ENCODE peak calls at places on chromosomes 12 and 14, in five cellular contexts. Q is stimulated activated CD8-positive, alpha-beta memory T cell treated with anti-CD3 and anti-CD28 coated beads, Interleukin-2, amount 100 ng/mL, for 48 hours; N is NK-92 treated with Interleukin-12 subunit alpha and Interleukin-12 subunit beta, amount 100 ng/mL, for 24 hours; R is HCEC 1CT; I is activated CD4-positive, alpha-beta T cell treated with anti-CD3 and anti-CD28 coated beads, Interleukin-2, amount 50 U/mL, for 48 hours. Y is an unnamed sample.

GRCh38 chr14:39469094-39469710 is 37.0 kb upstream of the FBXO33 start:
- DNase-seq in Q (no peak), N (no peak), R (no peak), I (peak; percentile 47), Y (peak; percentile 23)

GRCh38 chr14:30298266-30298795 is 260.6 kb upstream of the G2E3 start:
- DNase-seq in Q (no peak), N (no peak), R (no peak), I (no peak), Y (no peak)

GRCh38 chr12:3158851-3159465 is 81.8 kb downstream of the TSPAN9 start:
- DNase-seq in Q (no peak), N (no peak), R (peak; percentile 17), I (no peak), Y (no peak)

GRCh38 chr12:93852067-93852466 is 174.9 kb downstream of the CRADD start:
- DNase-seq in Q (no peak), N (no peak), R (no peak), I (no peak), Y (no peak)

GRCh38 chr14:69038449-69039286 is 59.6 kb upstream of the ACTN1 start:
- DNase-seq in Q (no peak), N (no peak), R (peak; percentile 63), I (no peak), Y (peak; percentile 54)

GRCh38 chr14:96502621-96503251 is 554 bp downstream of the PAPOLA start:
- DNase-seq in Q (no peak), N (peak; percentile 85), R (peak; percentile 39), I (peak; percentile 61), Y (peak; percentile 35)

GRCh38 chr14:54366726-54367707 is 29.8 kb upstream of the CDKN3 start:
- DNase-seq in Q (peak; percentile 5), N (no peak), R (peak; percentile 64), I (peak; percentile 24), Y (peak; percentile 61)

GRCh38 chr12:128914908-128915563 is 61.8 kb downstream of the GLT1D1 start:
- DNase-seq in Q (no peak), N (no peak), R (no peak), I (peak; percentile 36), Y (no peak)

GRCh38 chr12:49796155-49796554 is 32.1 kb downstream of the NCKAP5L start:
- DNase-seq in Q (no peak), N (no peak), R (no peak), I (no peak), Y (no peak)

GRCh38 chr12:104733717-104734175 is 224.3 kb downstream of the SLC41A2 start:
- DNase-seq in Q (peak; percentile 23), N (no peak), R (no peak), I (peak; percentile 43), Y (no peak)

GRCh38 chr14:21656980-21657379 is 3.3 kb downstream of the OR4E2 start:
- DNase-seq in Q (no peak), N (no peak), R (no peak), I (no peak), Y (no peak)

GRCh38 chr12:132798836-132799235 is 29.8 kb downstream of the GOLGA3 start:
- DNase-seq in Q (no peak), N (no peak), R (no peak), I (no peak), Y (no peak)

GRCh38 chr14:101813171-101813759 is 51.8 kb downstream of the PPP2R5C start:
- DNase-seq in Q (no peak), N (no peak), R (no peak), I (no peak), Y (no peak)

GRCh38 chr14:66623838-66624237 is 115.9 kb downstream of the GPHN start:
- DNase-seq in Q (no peak), N (no peak), R (no peak), I (no peak), Y (no peak)

GRCh38 chr12:53251477-53252348 is 16.4 kb upstream of the ESPL1 start:
- DNase-seq in Q (peak; percentile 62), N (peak; percentile 46), R (peak; percentile 72), I (peak; percentile 73), Y (peak; percentile 63)

GRCh38 chr12:12704593-12705230 is 8.7 kb upstream of the GPR19 start:
- DNase-seq in Q (no peak), N (no peak), R (peak; percentile 91), I (no peak), Y (peak; percentile 90)

GRCh38 chr14:102893452-102893851 is 29.0 kb upstream of the AMN start:
- DNase-seq in Q (no peak), N (no peak), R (peak; percentile 72), I (no peak), Y (no peak)

GRCh38 chr14:86815341-86815740 is 1177.6 kb downstream of the GALC start:
- DNase-seq in Q (no peak), N (no peak), R (no peak), I (no peak), Y (peak; percentile 60)

Y was measured in LHCN-M2.